ENCODE peak calls at places on chromosome 4, in nine cellular contexts. C is GM12878, H is H54, J is ovary, W is suprapubic skin, P is testis, O is esophagus squamous epithelium, K is transverse colon, X is stomach. B is an unnamed sample.

GRCh38 chr4:187302456-187302855 is 578.8 kb upstream of the FAT1 start:
- DNase-seq in W (no peak), K (no peak), J (no peak), C (no peak), X (no peak), O (no peak), H (no peak), P (no peak), B (no peak)

GRCh38 chr4:120922390-120923200 is at the start of gene PRDM5:
- DNase-seq in W (peak; percentile 70), C (no peak), K (peak; percentile 49), O (no peak), P (peak; percentile 66), H (peak; percentile 37), J (peak; percentile 81), X (peak; percentile 29), B (no peak)

GRCh38 chr4:9762823-9763475 is 18.5 kb upstream of the DRD5 start:
- DNase-seq in W (no peak), O (no peak), K (peak; percentile 63), J (peak; percentile 51), X (peak; percentile 51), C (peak; percentile 40), H (peak; percentile 19), P (peak; percentile 76), B (peak; percentile 47)

GRCh38 chr4:15913631-15913970 is 24.9 kb downstream of the FGFBP1 start:
- DNase-seq in C (no peak), H (peak; percentile 47), W (no peak), K (no peak), J (no peak), X (no peak), P (no peak), O (no peak), B (no peak)

GRCh38 chr4:181938641-181939040 is 304.6 kb upstream of the TENM3 start:
- DNase-seq in X (no peak), C (no peak), O (no peak), P (no peak), K (no peak), H (no peak), W (no peak), J (no peak), B (no peak)

GRCh38 chr4:47374477-47374876 is 89.0 kb downstream of the COMMD8 start:
- DNase-seq in K (no peak), W (no peak), O (no peak), J (no peak), X (no peak), H (peak; percentile 12), C (no peak), P (no peak), B (no peak)

GRCh38 chr4:83771113-83771705 is 235.3 kb downstream of the GPAT3 start:
- DNase-seq in W (no peak), P (peak; percentile 65), K (peak; percentile 7), J (no peak), X (peak; percentile 45), O (no peak), C (no peak), H (peak; percentile 26), B (peak; percentile 49)

GRCh38 chr4:1216869-1217294 is 32.0 kb downstream of the CTBP1 start:
- DNase-seq in W (peak; percentile 71), O (no peak), P (no peak), J (no peak), X (peak; percentile 48), C (no peak), K (peak; percentile 63), H (no peak), B (no peak)

GRCh38 chr4:2731907-2732314 is 24.2 kb downstream of the TNIP2 start:
- DNase-seq in P (no peak), C (no peak), K (no peak), H (no peak), X (no peak), J (no peak), W (no peak), O (no peak), B (no peak)

GRCh38 chr4:8115916-8116315 is 42.7 kb downstream of the ABLIM2 start:
- DNase-seq in O (no peak), P (no peak), X (no peak), J (no peak), W (no peak), H (no peak), K (no peak), C (no peak), B (no peak)

GRCh38 chr4:8114456-8115202 is 44.0 kb downstream of the ABLIM2 start:
- DNase-seq in W (no peak), X (no peak), J (no peak), O (no peak), P (no peak), C (no peak), K (peak; percentile 46), H (no peak), B (no peak)

GRCh38 chr4:8113611-8114343 is 44.8 kb downstream of the ABLIM2 start:
- DNase-seq in P (no peak), O (no peak), X (no peak), J (no peak), H (no peak), K (no peak), C (no peak), W (no peak), B (no peak)

GRCh38 chr4:8117278-8117682 is 41.3 kb downstream of the ABLIM2 start:
- DNase-seq in H (peak; percentile 40), W (no peak), P (peak; percentile 75), K (peak; percentile 68), X (peak; percentile 41), C (peak; percentile 4), J (no peak), O (no peak), B (peak; percentile 94)

DNA sequence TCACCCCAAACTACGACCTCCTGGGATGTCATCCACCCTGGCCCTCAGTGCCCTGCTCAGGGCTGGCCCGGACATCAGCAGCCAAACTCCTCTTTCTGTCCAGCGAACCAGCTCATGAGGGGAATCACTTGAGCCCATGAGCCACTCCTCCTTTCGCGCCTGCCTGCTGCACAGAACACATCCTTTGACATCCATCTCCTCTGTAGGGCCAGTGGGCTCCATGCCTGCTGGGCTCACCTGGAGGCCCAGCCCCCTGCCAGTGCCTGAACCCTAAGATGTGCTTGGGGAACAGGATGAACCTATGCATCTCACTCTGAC is 43.5 kb downstream of the ABLIM2 start:
- DNase-seq in W (no peak), O (no peak), H (no peak), C (no peak), J (no peak), P (no peak), X (no peak), K (no peak), B (no peak)
- TF ChIP-seq POLR2A in W (no peak), O (no peak), H (no peak), C (no peak), J (no peak), P (no peak), X (no peak), K (no peak), B (no peak)

DNA sequence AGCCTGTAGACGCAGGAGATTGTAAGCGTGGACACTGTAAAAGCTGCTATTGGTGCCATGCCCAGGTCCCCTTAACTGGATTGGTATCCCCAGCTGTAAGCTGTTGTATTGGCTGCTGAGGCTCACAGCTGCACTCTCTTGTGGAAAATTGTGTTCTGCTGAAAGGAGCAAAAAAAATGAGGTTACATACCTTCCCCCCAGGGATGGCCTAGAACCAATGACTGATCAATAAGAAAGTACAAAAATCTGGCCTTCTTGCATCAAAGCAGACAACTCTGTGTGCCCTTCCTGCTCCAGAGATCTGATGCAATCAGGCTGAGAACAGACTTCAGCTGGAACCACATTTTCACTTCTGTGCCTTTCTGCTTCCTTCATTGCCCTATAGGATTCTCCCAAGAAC is 60.1 kb downstream of the SHROOM3 start:
- DNase-seq in K (no peak), J (no peak), W (no peak), O (no peak), X (no peak), H (no peak), C (no peak), P (no peak), B (no peak)
- TF ChIP-seq POLR2A in K (no peak), J (no peak), W (no peak), O (no peak), X (no peak), H (no peak), C (no peak), P (no peak), B (no peak)

GRCh38 chr4:145883173-145883572 is 55.5 kb downstream of the ZNF827 start:
- DNase-seq in C (no peak), W (no peak), P (no peak), O (no peak), J (no peak), K (no peak), H (no peak), X (no peak), B (no peak)

GRCh38 chr4:145881585-145881984 is 57.0 kb downstream of the ZNF827 start:
- DNase-seq in H (no peak), K (no peak), C (no peak), X (no peak), J (no peak), W (no peak), P (no peak), O (no peak), B (no peak)

GRCh38 chr4:145882594-145882993 is 56.0 kb downstream of the ZNF827 start:
- DNase-seq in H (no peak), O (no peak), P (no peak), X (no peak), W (no peak), C (no peak), J (no peak), K (no peak), B (no peak)

GRCh38 chr4:145880355-145880960 is 58.2 kb downstream of the ZNF827 start:
- DNase-seq in C (no peak), W (no peak), J (no peak), P (no peak), O (no peak), H (no peak), K (no peak), X (no peak), B (no peak)

DNA sequence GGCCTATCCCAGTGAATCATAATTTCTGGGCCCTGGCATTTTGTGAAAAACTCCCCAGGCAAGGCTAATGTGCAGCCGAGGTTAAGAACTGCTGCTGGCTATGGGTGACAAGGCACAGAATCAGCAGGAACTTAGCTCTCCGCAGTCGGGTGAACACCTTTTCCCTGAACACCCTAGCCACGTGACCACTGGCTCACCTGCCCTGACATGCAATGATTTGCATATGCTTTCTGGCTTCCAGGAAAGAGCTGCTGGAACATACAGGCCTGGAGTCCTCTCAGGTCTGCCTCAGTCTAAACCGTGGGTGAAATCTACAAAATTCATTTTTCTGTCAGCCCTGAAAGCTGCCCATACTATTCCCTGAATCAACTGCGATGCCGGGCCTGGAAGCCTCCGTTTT is 56.6 kb downstream of the ZNF827 start:
- DNase-seq in C (no peak), H (no peak), J (no peak), O (no peak), W (peak; percentile 70), X (peak; percentile 88), P (no peak), K (peak; percentile 85), B (no peak)
- TF ChIP-seq POLR2A in C (no peak), H (no peak), J (no peak), O (no peak), W (no peak), X (no peak), P (no peak), K (no peak), B (no peak)

DNA sequence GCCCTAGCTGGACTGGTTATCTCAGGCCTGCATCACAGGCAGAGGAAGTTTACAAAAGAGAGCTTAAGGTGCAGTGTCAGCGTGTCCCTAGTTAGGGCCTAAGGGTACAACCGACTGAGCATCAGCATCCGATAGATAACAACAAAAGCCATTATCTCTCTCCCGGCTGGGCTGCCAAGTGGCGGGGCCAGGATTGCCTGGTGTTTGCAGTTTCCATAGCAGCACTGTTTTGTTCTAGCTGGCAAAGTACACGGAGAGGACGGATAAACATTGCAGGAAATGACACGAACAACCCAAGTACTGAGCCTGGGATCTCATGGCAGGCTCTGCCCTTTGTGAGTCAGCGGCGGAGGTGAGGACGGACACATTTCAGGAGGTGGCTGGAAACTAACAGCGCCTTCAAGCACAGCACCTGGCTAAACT is 104.7 kb upstream of the NOCT start:
- DNase-seq in C (no peak), J (no peak), W (peak; percentile 89), X (peak; percentile 72), H (peak; percentile 36), P (no peak), O (peak; percentile 4), K (peak; percentile 75), B (peak; percentile 48)
- TF ChIP-seq POLR2A in C (no peak), J (no peak), W (no peak), X (no peak), H (no peak), P (no peak), O (no peak), K (peak; percentile 56), B (no peak)